ENCODE peak calls at places on chromosomes 2 and 18, in four cellular contexts. Y, Z, U and G are unnamed samples. For H3K36me3 and H3K4me1, the result is how much of the 10 kb centered on the place peaks cover.

GRCh38 chr2:26178746-26179436 is 6.0 kb downstream of the GAREM2 start:
- DNase-seq in Z (no peak), U (peak), Y (no peak), G (no peak)

GRCh38 chr2:184203661-184204060 is 394.7 kb upstream of the ZNF804A start:
- DNase-seq in Z (no peak), Y (no peak), U (no peak), G (no peak)

GRCh38 chr18:70337139-70337972 is 48.5 kb downstream of the SOCS6 start:
- DNase-seq in U (peak), Y (no peak), Z (no peak), G (no peak)

GRCh38 chr2:143732076-143732475 is 602.9 kb downstream of the ARHGAP15 start:
- DNase-seq in Z (no peak), Y (no peak), U (no peak), G (no peak)

GRCh38 chr2:184938221-184938985 is 340.1 kb downstream of the ZNF804A start:
- DNase-seq in Y (no peak), Z (no peak), U (no peak), G (no peak)

GRCh38 chr2:215571693-215572092 is 135.8 kb upstream of the FN1 start:
- DNase-seq in Y (no peak), U (no peak), Z (no peak), G (no peak)

GRCh38 chr2:39757156-39757555 is 21.9 kb downstream of the THUMPD2 start:
- DNase-seq in Z (no peak), Y (no peak), U (no peak), G (no peak)

GRCh38 chr18:46260016-46260878 is 156.1 kb downstream of the HAUS1 start:
- DNase-seq in Z (no peak), U (no peak), Y (no peak), G (no peak)

GRCh38 chr2:95343429-95344207 is 46.5 kb downstream of the KCNIP3 start:
- DNase-seq in Y (no peak), U (no peak), Z (peak), G (no peak)

GRCh38 chr2:132503621-132504200 is 87.1 kb downstream of the GPR39 start:
- DNase-seq in Z (no peak), Y (no peak), U (no peak), G (no peak)

GRCh38 chr2:41061371-41061770 is 609.5 kb upstream of the SLC8A1 start:
- DNase-seq in U (no peak), Y (no peak), Z (no peak), G (no peak)

GRCh38 chr2:26450031-26450635 is 27.8 kb downstream of the OTOF start:
- DNase-seq in U (no peak), Y (no peak), Z (peak), G (no peak)

GRCh38 chr2:222708274-222708710 is 36.8 kb downstream of the MOGAT1 start:
- DNase-seq in Z (peak), U (peak), Y (peak), G (peak)

GRCh38 chr2:144942516-144943256 is 422.8 kb upstream of the ZEB2 start:
- DNase-seq in U (no peak), Z (no peak), Y (no peak), G (no peak)

GRCh38 chr2:8472545-8473361 is 209.1 kb upstream of the ID2 start:
- DNase-seq in U (no peak), Z (peak), Y (no peak), G (no peak)

GRCh38 chr2:208097801-208098200 is 26.5 kb downstream of the CRYGD start:
- DNase-seq in Y (no peak), U (no peak), Z (no peak), G (no peak)

GRCh38 chr2:232203166-232203891 is 175.2 kb upstream of the ALPP start:
- DNase-seq in Z (no peak), Y (no peak), U (no peak), G (no peak)

GRCh38 chr2:231191896-231192872 is 6.2 kb upstream of the ARMC9 start:
- DNase-seq in Y (no peak), U (peak), Z (peak), G (peak)

GRCh38 chr18:58438161-58438983 is 190.5 kb downstream of the ALPK2 start:
- DNase-seq in Y (no peak), U (no peak), Z (no peak), G (no peak)

GRCh38 chr2:211181626-211182025 is 625.2 kb downstream of the CPS1 start:
- DNase-seq in U (no peak), Z (no peak), Y (no peak), G (no peak)

DNA sequence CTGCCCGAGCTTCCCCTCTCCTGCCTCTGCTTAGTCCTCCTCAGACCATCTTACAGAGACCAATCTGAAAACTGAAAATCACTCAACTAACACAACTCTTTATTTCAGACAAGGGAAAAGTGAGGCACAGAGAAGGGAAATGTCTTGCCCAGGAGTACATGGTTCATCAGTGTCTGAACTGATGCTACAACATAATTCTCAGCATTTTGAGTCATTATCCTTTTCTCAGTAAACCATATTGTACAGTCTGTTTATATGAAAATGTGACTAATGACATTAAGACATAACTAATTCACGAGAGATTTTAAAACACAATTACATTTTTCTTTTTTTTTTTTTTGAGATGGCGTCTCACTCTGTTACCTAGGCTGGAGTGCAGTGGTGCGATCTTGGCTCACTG is 62.7 kb downstream of the ITSN2 start:
- DNase-seq in Y (no peak), Z (no peak), U (no peak), G (no peak)
- H3K36me3 ChIP-seq in Y (half or more), Z (half or more), U (under half), G (under half)

GRCh38 chr2:11819235-11819729 is 72.8 kb downstream of the LPIN1 start:
- DNase-seq in Y (no peak), U (no peak), Z (no peak), G (no peak)

GRCh38 chr2:11821705-11822104 is 75.3 kb downstream of the LPIN1 start:
- DNase-seq in Z (no peak), U (no peak), Y (no peak), G (no peak)

GRCh38 chr2:11827547-11827946 is 81.1 kb downstream of the LPIN1 start:
- DNase-seq in Y (no peak), Z (no peak), U (no peak), G (no peak)

GRCh38 chr2:11824901-11825592 is 78.6 kb downstream of the LPIN1 start:
- DNase-seq in Y (no peak), Z (no peak), U (no peak), G (no peak)

GRCh38 chr2:11822746-11823411 is 76.4 kb downstream of the LPIN1 start:
- DNase-seq in U (peak), Y (no peak), Z (no peak), G (no peak)
- H3K27ac ChIP-seq in U (peak), Y (no peak), Z (no peak), G (no peak)

DNA sequence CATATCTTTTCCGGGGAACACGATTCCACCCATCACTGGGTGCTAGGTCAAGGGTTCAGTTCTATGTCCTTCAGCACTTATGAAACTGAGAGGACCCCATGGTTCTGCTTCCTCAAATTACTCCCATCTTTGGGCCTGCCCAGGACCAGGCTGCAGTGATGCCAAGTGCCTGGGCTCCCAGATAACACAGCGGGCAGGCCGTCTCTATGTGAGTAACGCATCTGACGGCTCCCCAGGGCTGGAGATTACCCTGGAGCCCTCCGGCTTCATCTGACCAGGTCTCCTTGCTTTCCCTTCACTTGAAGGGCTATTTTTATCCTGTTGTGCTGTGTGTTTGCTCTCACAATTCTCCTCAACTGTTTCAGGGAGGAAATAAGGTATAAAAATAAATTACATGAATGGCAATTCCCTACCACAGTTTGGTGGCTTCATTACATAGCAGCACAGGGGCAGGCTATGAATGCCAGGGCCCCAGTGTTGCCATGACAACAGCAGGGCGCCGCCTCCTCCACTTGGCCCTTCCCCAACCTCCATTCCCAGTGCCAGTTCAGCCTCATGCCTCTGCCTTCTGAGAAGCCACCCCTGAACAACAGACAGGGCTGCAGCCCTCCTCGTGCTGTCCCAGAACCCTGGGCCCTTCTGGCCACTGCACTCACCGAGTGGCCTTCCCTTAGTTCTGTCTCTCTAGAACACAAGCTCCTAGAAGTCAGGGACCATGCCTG is 25.4 kb upstream of the TMEM131 start:
- DNase-seq in Z (no peak), Y (no peak), U (peak), G (no peak)
- H3K4me1 ChIP-seq in Z (under half), Y (under half), U (under half), G (under half)

DNA sequence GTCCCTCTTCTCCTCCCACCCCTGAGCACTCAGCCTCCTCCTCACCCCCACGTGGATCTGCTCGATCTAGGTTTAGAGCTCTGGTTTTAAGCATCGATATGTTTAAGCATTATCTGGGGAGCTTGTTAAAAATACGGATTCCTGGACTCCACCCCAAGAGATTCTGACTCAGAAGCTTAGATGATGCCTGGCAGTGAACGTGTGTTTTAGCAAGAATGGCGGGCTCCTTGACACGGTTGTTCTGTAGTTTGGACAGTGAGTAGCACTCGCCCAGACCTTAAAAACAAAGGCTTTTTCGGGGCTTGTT is 47.3 kb downstream of the LDLRAD4 start:
- DNase-seq in Y (no peak), Z (no peak), U (no peak), G (no peak)
- H3K36me3 ChIP-seq in Y (under half), Z (under half), U (under half), G (under half)

GRCh38 chr2:203327582-203327917 is 644 bp upstream of the ABI2 start:
- DNase-seq in Y (no peak), Z (no peak), U (no peak), G (no peak)
- H3K27ac ChIP-seq in Y (peak), Z (peak), U (peak), G (no peak)

GRCh38 chr2:165149439-165149838 is 54.4 kb downstream of the SCN3A start:
- DNase-seq in Y (no peak), Z (no peak), U (no peak), G (no peak)
- H3K4me1 ChIP-seq in Y (under half), Z (under half), U (under half), G (under half)

GRCh38 chr2:11214770-11215169 is 59.5 kb downstream of the SLC66A3 start:
- DNase-seq in U (no peak), Z (no peak), Y (no peak), G (no peak)
- H3K36me3 ChIP-seq in U (under half), Z (half or more), Y (under half), G (under half)

GRCh38 chr2:85924522-85924921 is 35.7 kb upstream of the ST3GAL5 start:
- DNase-seq in U (peak), Y (no peak), Z (peak), G (no peak)

GRCh38 chr2:85922210-85922609 is 33.4 kb upstream of the ST3GAL5 start:
- DNase-seq in U (no peak), Y (no peak), Z (no peak), G (no peak)

GRCh38 chr2:85917887-85918795 is 29.4 kb upstream of the ST3GAL5 start:
- DNase-seq in Y (no peak), Z (no peak), U (no peak), G (no peak)

GRCh38 chr2:85920810-85921545 is 32.2 kb upstream of the ST3GAL5 start:
- DNase-seq in U (no peak), Z (no peak), Y (no peak), G (no peak)

GRCh38 chr2:85921659-85922058 is 32.9 kb upstream of the ST3GAL5 start:
- DNase-seq in Y (no peak), U (no peak), Z (no peak), G (no peak)
- H3K27ac ChIP-seq in Y (no peak), U (no peak), Z (no peak), G (no peak)

DNA sequence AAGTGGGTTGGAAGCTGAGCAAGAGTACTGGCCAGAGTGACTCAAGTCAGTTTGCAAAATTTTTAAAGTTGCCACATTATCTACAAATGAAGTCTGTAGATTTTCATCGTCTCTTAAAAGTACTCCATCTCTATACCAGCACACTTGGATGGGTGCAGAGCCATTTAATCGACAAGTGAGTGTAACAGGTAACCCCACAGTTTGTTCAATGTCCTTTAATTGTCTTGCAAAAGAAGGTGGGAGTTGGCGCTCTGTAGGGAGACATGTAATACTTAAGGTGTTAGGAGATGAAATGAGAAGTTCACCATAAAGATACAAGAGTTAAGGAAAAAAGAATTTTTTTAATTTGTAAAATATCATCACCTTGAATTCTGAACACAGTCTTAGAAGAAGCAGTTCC is 84.9 kb downstream of the TTN start:
- DNase-seq in Z (no peak), Y (no peak), U (no peak), G (no peak)
- H3K4me1 ChIP-seq in Z (under half), Y (under half), U (under half), G (under half)

GRCh38 chr2:10000541-10000940 is 42.8 kb upstream of the KLF11 start:
- DNase-seq in U (no peak), Y (no peak), Z (peak), G (peak)

GRCh38 chr2:10002681-10003080 is 40.7 kb upstream of the KLF11 start:
- DNase-seq in Z (peak), U (no peak), Y (no peak), G (no peak)

GRCh38 chr2:10001551-10001950 is 41.8 kb upstream of the KLF11 start:
- DNase-seq in Z (no peak), Y (no peak), U (no peak), G (no peak)

GRCh38 chr2:10003206-10004125 is 39.9 kb upstream of the KLF11 start:
- DNase-seq in Z (peak), U (no peak), Y (no peak), G (no peak)

DNA sequence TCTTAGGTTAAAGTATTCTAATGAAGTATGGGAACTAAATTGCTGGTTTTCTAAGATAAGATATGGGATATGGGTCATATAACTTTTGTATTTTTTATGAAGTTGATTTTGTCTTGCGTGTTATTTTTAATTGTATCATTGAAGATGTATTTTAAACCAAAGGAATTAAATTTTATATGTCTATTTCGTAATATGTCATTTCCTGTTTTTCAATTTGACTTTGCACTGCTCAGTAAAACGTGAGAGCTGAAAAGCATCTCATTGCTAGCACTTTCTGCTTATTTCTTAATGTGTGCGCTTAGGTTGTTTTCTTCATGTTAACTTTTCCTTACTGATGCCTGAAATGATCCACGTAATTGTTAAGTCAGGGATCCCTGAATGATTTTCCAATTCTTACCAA is 41.3 kb upstream of the KLF11 start:
- DNase-seq in Y (no peak), U (no peak), Z (no peak), G (no peak)
- H3K36me3 ChIP-seq in Y (under half), U (under half), Z (under half), G (under half)